ENCODE peak calls at places on chromosome 12, in ten cellular contexts. B is NCI-H460; J is ELF-1; T is brain microvascular endothelial cell; N is amniotic stem cell; Y is stimulated activated naive CD8-positive, alpha-beta T cell treated with anti-CD3 and anti-CD28 coated beads, Interleukin-15, Interleukin-2, amounts not matched to agents 100 U/mL and 50 U/mL, for 24 hours; E is aorta; L is Caco-2; Z is lower lobe of right lung; S is heart left ventricle. O is an unnamed sample.

GRCh38 chr12:74317078-74317581 is 220.5 kb upstream of the ATXN7L3B start:
- DNase-seq in B (no peak), J (peak; percentile 30), T (peak; percentile 78), N (no peak), Y (no peak), E (no peak), L (peak; percentile 42), Z (no peak), S (no peak), O (peak; percentile 81)

GRCh38 chr12:43370299-43370698 is 181.7 kb downstream of the ADAMTS20 start:
- DNase-seq in B (peak; percentile 48), J (no peak), T (peak; percentile 63), N (peak; percentile 32), Y (no peak), E (no peak), L (no peak), Z (no peak), S (no peak), O (peak; percentile 31)

GRCh38 chr12:79549531-79550271 is 141.1 kb downstream of the PAWR start:
- DNase-seq in B (no peak), J (no peak), T (peak; percentile 75), N (no peak), Y (no peak), E (no peak), L (peak; percentile 76), Z (no peak), S (no peak), O (no peak)

GRCh38 chr12:85923767-85924331 is 49.8 kb downstream of the NTS start:
- DNase-seq in B (peak; percentile 27), J (no peak), T (no peak), N (no peak), Y (no peak), E (no peak), L (no peak), Z (no peak), S (no peak), O (peak; percentile 52)

GRCh38 chr12:53939141-53940108 is 794 bp downstream of the HOXC13 start:
- DNase-seq in B (no peak), J (peak; percentile 65), T (no peak), N (no peak), Y (no peak), E (peak; percentile 81), L (peak; percentile 82), Z (no peak), S (no peak), O (no peak)

GRCh38 chr12:51326762-51327439 is 2.9 kb upstream of the BIN2 start:
- DNase-seq in B (peak; percentile 36), J (peak; percentile 53), T (peak; percentile 59), N (no peak), Y (no peak), E (no peak), L (peak; percentile 67), Z (peak; percentile 68), S (no peak), O (peak; percentile 98)

GRCh38 chr12:116861331-116861730 is 19.9 kb downstream of the HRK start:
- DNase-seq in B (no peak), J (peak; percentile 37), T (peak; percentile 74), N (peak; percentile 54), Y (peak; percentile 49), E (peak; percentile 84), L (no peak), Z (no peak), S (peak; percentile 61), O (peak; percentile 37)

GRCh38 chr12:80299976-80300375 is 144.1 kb upstream of the PTPRQ start:
- DNase-seq in B (no peak), J (no peak), T (no peak), N (no peak), Y (no peak), E (no peak), L (no peak), Z (no peak), S (no peak), O (no peak)

GRCh38 chr12:104720346-104721064 is 237.6 kb downstream of the SLC41A2 start:
- DNase-seq in B (no peak), J (no peak), T (peak; percentile 52), N (no peak), Y (peak; percentile 69), E (peak; percentile 63), L (no peak), Z (no peak), S (no peak), O (peak; percentile 54)

GRCh38 chr12:4934651-4935050 is 24.9 kb downstream of the KCNA1 start:
- DNase-seq in B (no peak), J (no peak), T (peak; percentile 9), N (no peak), Y (no peak), E (no peak), L (no peak), Z (no peak), S (no peak), O (no peak)

GRCh38 chr12:52759218-52759617 is 17.9 kb downstream of the KRT76 start:
- DNase-seq in B (no peak), J (no peak), T (no peak), N (no peak), Y (no peak), E (no peak), L (no peak), Z (no peak), S (no peak), O (no peak)

GRCh38 chr12:31845613-31846321 is 113.4 kb upstream of the RESF1 start:
- DNase-seq in B (no peak), J (peak; percentile 16), T (no peak), N (no peak), Y (no peak), E (no peak), L (peak; percentile 58), Z (no peak), S (no peak), O (no peak)

O was measured in OCI-M1.